ENCODE peak calls at places on chromosomes 11 and 22, in four cellular contexts. B is OCI-LY7, F is heart left ventricle, E is cardiac fibroblast. K is an unnamed sample.

GRCh38 chr22:44666207-44666585 is 35.8 kb upstream of the PRR5 start:
- DNase-seq in B (no peak), F (no peak), E (no peak), K (no peak)

GRCh38 chr11:61978703-61979661 is 11.5 kb upstream of the FTH1 start:
- DNase-seq in B (no peak), F (no peak), E (peak), K (peak)

GRCh38 chr22:18997925-18998315 is 61.8 kb upstream of the PRODH start:
- DNase-seq in B (no peak), F (no peak), E (no peak), K (no peak)

GRCh38 chr22:26404851-26405357 is 24.2 kb upstream of the ASPHD2 start:
- DNase-seq in B (peak), F (no peak), E (no peak), K (no peak)

GRCh38 chr22:31628362-31628761 is 33.7 kb downstream of the PISD start:
- DNase-seq in B (no peak), F (no peak), E (no peak), K (no peak)

GRCh38 chr11:83836883-83837654 is 550.9 kb upstream of the CCDC90B start:
- DNase-seq in B (peak), F (no peak), E (peak), K (no peak)

GRCh38 chr11:559712-560304 is 730 bp downstream of the LMNTD2 start:
- DNase-seq in B (no peak), F (no peak), E (no peak), K (no peak)

GRCh38 chr11:7591992-7592391 is 78.2 kb downstream of the PPFIBP2 start:
- DNase-seq in B (no peak), F (no peak), E (no peak), K (no peak)

GRCh38 chr22:36901411-36902142 is 11.9 kb upstream of the CSF2RB start:
- DNase-seq in B (no peak), F (no peak), E (no peak), K (no peak)

GRCh38 chr11:34473603-34474169 is 35.0 kb downstream of the CAT start:
- DNase-seq in B (no peak), F (no peak), E (no peak), K (no peak)

GRCh38 chr22:17638182-17638431 is 450 bp upstream of the BCL2L13 start:
- DNase-seq in B (peak), F (no peak), E (no peak), K (no peak)

GRCh38 chr22:30906411-30906810 is 62.2 kb downstream of the MORC2 start:
- DNase-seq in B (no peak), F (no peak), E (no peak), K (no peak)

GRCh38 chr11:68686486-68686885 is 2.1 kb downstream of the GAL start:
- DNase-seq in B (no peak), F (no peak), E (no peak), K (no peak)

GRCh38 chr11:117181586-117182550 is 3.3 kb downstream of the SIDT2 start:
- DNase-seq in B (no peak), F (no peak), E (no peak), K (no peak)
- TF ChIP-seq CTCF in B (no peak), F (no peak), E (no peak), K (no peak)

GRCh38 chr11:128903248-128904041 is 12.3 kb downstream of the KCNJ5 start:
- DNase-seq in B (no peak), F (peak), E (no peak), K (no peak)

GRCh38 chr11:128900468-128900867 is 9.3 kb downstream of the KCNJ5 start:
- DNase-seq in B (no peak), F (no peak), E (no peak), K (no peak)

GRCh38 chr11:128901655-128902514 is 10.7 kb downstream of the KCNJ5 start:
- DNase-seq in B (no peak), F (no peak), E (no peak), K (no peak)

GRCh38 chr11:128904303-128904871 is 13.2 kb downstream of the KCNJ5 start:
- DNase-seq in B (no peak), F (no peak), E (no peak), K (no peak)

DNA sequence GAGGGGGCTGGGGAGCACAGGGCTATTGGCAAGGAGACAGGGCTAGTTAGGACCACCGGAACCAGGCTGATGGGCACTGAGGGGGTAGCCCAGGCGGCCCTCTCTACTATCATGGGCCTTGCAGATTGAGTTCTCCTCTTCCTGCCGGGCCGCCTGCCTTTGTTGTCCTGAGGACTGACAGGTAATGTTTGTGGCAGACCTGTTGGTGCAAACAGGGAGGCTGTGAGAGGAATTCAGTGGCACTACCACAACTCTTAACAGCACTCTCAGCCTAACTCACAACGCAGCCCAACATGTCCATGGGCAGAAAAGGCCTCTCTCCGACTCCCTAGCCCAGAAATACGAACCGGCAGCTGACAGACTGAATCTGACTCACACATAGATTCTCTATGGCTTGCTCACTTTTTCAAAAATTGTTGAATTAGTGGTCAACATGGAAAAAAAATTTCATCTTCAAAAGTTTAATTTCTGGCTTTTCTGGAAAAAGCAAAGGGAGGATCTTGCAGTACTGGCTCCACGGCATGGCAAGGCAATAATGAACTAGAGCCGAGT is 11.4 kb downstream of the KCNJ5 start:
- DNase-seq in B (no peak), F (no peak), E (peak), K (peak)
- H3K4me3 ChIP-seq in B (no peak), F (no peak), E (no peak), K (no peak)

DNA sequence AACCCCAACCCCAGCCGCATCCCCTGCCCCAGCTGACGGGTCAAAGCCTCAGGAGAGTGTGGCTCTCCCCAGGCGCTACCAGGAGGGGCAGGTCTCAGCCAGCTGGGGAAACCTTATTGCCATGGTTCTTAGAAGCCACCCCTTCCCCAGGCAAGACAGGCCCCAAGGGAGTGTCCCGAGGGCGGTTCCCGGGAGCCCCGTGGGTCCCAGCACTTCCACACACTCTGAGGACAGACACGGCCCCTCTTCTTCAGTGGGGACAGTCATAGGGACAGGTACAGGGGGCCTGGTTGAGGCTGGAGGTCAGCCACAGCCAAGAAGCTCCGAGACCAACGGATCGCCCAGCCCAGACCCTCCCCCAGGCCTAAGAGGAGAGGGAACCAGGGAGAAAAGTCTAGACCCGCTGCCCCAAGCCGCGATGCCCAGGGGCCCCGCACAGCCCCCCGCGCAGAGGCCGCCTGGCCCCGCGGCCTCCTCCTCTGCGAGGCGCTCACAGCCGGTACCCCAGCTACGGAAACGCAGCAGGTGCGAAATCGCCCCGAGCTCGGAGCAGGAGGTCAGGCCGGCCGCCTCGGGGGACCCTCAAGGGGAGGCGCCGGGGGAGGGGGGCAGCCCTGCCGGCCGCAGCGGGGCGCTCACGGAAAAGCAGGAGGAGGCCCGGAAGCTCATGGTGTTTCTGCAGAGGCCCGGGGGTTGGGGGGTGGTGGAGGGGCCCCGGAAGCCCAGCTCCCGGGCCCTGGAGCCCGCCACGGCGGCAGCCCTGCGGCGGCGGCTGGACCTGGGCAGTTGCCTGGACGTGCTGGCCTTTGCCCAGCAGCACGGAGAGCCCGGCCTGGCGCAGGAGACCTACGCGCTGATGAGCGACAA is 2.6 kb downstream of the KLHDC7B start:
- DNase-seq in B (peak), F (peak), E (no peak), K (no peak)
- TF ChIP-seq CTCF in B (peak), F (no peak), E (no peak), K (no peak)

DNA sequence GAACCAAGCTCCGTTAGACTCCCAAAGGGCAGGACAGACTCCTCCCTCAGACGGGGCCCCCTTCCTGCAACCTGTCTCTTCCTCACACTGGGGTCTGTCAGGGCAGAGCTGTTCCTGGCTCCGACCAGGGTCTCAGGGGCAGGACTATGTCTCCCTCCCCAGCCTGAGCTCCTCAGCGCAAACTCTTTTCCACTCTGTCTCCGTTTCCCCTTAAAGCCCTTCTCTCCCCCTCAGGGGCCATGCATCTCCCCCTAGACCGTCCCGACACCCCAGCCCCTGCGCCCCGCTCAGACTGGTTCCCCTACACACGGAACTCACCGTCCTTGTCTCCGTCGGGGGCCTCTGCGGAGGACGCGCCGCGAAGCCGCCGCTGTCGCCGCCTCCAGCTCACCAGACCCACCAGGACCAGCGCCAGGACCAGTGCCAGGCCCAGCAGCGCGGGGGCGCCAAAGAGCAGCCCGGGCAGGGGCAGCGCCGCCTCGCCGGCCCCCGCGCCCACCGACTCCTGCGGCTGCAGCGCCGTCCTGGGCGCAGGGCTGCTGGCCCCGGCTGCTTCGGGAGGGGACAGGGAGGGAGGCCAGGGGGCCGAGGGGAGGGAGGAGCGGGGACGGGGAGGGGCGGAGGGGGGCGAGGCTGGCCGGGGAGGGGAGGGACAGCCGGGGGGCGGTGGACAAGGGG is 684 bp downstream of the TNFRSF13C start:
- DNase-seq in B (peak), F (peak), E (peak), K (peak)
- H3K4me3 ChIP-seq in B (peak), F (peak), E (peak), K (peak)

DNA sequence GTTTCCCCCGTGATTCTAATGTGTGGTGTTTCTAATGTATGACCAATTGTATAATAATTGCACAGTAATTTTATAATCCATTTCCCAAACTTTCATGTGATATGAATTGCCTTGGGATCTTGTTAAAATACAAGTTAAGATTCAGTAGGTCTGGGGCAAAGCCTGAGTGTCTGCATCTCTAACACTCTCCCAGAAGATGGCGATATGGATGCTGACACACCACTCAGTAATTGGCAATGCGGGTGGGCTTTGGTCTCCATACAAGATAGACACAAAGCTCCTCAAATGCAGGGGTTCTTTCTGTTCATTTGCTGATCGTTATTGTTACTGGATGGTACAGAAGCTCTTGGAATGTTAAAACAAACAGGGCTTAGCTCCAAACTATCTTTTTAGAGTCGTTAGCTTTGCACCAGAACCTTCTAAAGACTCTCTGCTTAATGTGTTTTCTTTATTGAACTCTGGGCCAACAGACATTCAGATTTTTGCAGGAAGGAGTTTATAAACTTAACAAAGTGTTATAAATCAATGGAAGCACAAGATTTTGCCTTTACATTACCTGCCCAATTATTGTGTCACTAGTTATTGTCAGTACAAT is 45.4 kb upstream of the ANO3 start:
- DNase-seq in B (peak), F (no peak), E (peak), K (peak)
- TF ChIP-seq CTCF in B (peak), F (no peak), E (peak), K (peak)

GRCh38 chr22:29006346-29006745 is 55.3 kb downstream of the C22orf31 start:
- DNase-seq in B (no peak), F (no peak), E (no peak), K (no peak)

GRCh38 chr22:29003552-29003951 is 58.1 kb downstream of the C22orf31 start:
- DNase-seq in B (no peak), F (no peak), E (no peak), K (no peak)

GRCh38 chr22:29002603-29003002 is 59.0 kb downstream of the C22orf31 start:
- DNase-seq in B (no peak), F (no peak), E (no peak), K (no peak)

GRCh38 chr22:29004647-29005371 is 56.8 kb downstream of the C22orf31 start:
- DNase-seq in B (no peak), F (no peak), E (no peak), K (peak)

GRCh38 chr22:29003975-29004646 is 57.5 kb downstream of the C22orf31 start:
- DNase-seq in B (no peak), F (no peak), E (no peak), K (no peak)
- H3K4me3 ChIP-seq in B (no peak), F (no peak), E (no peak), K (no peak)

GRCh38 chr22:20857247-20857643 is 1.4 kb downstream of the PI4KA start:
- DNase-seq in B (no peak), F (no peak), E (no peak), K (no peak)

GRCh38 chr22:20862540-20862939 is 3.7 kb downstream of the SNAP29 start:
- DNase-seq in B (no peak), F (no peak), E (no peak), K (no peak)

GRCh38 chr22:20859615-20860014 is 808 bp downstream of the SNAP29 start:
- DNase-seq in B (peak), F (no peak), E (no peak), K (no peak)

GRCh38 chr22:20857838-20858614 is 585 bp downstream of the PI4KA start:
- DNase-seq in B (peak), F (peak), E (peak), K (peak)

DNA sequence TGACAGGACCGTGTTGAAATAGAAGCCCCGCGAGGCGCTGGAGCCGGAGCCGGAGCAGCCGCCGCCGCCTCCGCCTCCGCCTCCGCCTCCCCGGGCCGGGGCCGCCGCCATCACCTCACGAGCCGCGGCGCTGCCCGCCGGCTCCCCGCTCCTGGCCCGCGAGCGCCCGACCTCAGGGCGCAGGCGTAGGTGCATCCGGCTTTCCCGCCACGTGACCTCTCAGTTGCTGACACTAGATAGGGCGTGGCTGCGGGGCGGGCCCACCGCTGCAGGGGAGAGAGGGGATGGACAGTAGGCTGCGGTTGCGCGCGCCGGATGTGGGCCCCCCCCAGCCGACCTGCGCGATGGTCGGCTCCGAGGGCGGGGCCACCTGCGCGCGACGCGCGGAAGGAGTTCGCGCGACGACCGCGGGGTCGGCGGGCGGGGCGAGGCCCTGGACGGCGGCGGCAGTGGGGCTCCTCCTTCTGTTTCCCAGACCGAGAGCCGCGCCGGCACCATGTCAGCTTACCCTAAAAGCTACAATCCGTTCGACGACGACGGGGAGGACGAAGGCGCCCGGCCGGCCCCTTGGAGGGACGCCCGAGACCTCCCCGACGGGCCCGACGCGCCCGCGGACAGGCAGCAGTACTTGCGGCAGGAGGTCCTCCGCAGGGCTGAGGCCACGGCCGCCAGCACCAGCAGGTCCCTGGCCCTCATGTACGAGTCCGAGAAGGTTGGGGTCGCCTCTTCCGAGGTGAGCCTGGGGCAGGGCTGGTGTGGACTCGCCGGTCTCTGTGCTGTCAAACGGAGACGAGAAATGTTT is at the start of the genes PI4KA and SNAP29:
- DNase-seq in B (peak), F (peak), E (peak), K (peak)
- TF ChIP-seq CTCF in B (no peak), F (no peak), E (no peak), K (no peak)

DNA sequence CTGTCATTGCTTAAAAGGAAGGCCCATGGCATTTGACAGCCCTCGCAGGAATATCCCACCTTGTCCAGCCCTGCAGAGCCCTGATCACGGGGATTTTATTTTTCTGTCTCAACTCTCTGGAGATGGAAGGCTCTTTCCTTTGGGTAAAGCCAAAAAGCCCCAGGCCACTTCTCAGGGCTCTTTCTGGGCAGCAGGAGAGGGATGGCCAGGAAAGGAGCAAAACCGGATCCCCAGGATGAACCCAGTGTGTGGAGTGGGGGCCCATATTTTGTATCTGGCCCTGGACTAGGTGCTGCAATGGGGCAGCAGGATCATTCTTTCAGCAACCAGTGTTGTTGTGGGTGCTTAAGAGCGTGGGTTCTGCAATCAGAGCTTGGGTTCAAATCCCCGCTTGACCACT is 11.0 kb downstream of the CREB3L1 start:
- DNase-seq in B (no peak), F (no peak), E (no peak), K (no peak)
- H3K4me3 ChIP-seq in B (no peak), F (no peak), E (no peak), K (no peak)

GRCh38 chr11:1694064-1694845 is 2.7 kb upstream of the KRTAP5-6 start:
- DNase-seq in B (peak), F (peak), E (peak), K (peak)
- TF ChIP-seq CTCF in B (peak), F (peak), E (peak), K (peak)